ENCODE peak calls at places on chromosomes 13 and 19, in eight cellular contexts. J is tibial nerve, W is ascending aorta, K is heart right ventricle, A is osteoblast, Y is left ventricle myocardium inferior, F is A549, O is pancreas. R is an unnamed sample.

GRCh38 chr13:25806304-25806974 is 245.4 kb downstream of the SHISA2 start:
- DNase-seq in J (no peak), W (no peak), K (no peak), A (no peak), Y (no peak), F (no peak), O (no peak), R (no peak)

GRCh38 chr19:37309834-37310575 is 60.9 kb upstream of the ZNF527 start:
- DNase-seq in J (no peak), W (no peak), K (no peak), A (peak; percentile 3), Y (no peak), F (no peak), O (no peak), R (no peak)

GRCh38 chr19:16315825-16316505 is 8.7 kb upstream of the KLF2 start:
- DNase-seq in J (peak; percentile 76), W (no peak), K (peak; percentile 77), A (peak; percentile 96), Y (peak; percentile 52), F (no peak), O (no peak), R (no peak)

GRCh38 chr13:111511219-111511732 is 190.8 kb downstream of the TEX29 start:
- DNase-seq in J (no peak), W (no peak), K (no peak), A (peak; percentile 34), Y (no peak), F (no peak), O (no peak), R (no peak)

GRCh38 chr13:85985791-85986190 is 186.6 kb upstream of the SLITRK6 start:
- DNase-seq in J (no peak), W (no peak), K (no peak), A (no peak), Y (no peak), F (no peak), O (no peak), R (no peak)

GRCh38 chr13:61286148-61286745 is 129.4 kb downstream of the PCDH20 start:
- DNase-seq in J (no peak), W (no peak), K (no peak), A (no peak), Y (no peak), F (no peak), O (no peak), R (no peak)

GRCh38 chr13:24254151-24254810 is 55.1 kb upstream of the C1QTNF9 start:
- DNase-seq in J (no peak), W (peak; percentile 39), K (no peak), A (peak; percentile 88), Y (no peak), F (no peak), O (no peak), R (no peak)

GRCh38 chr13:98466634-98467236 is 110.2 kb downstream of the STK24 start:
- DNase-seq in J (peak; percentile 61), W (no peak), K (no peak), A (peak; percentile 96), Y (no peak), F (peak; percentile 58), O (no peak), R (no peak)

GRCh38 chr13:83248751-83249150 is 633.5 kb downstream of the SLITRK1 start:
- DNase-seq in J (no peak), W (no peak), K (no peak), A (peak; percentile 3), Y (no peak), F (no peak), O (no peak), R (no peak)

GRCh38 chr13:41059466-41059865 is 1.8 kb upstream of the WBP4 start:
- DNase-seq in J (no peak), W (no peak), K (no peak), A (peak; percentile 68), Y (no peak), F (no peak), O (no peak), R (no peak)
- H3K4me1 ChIP-seq in J (peaks cover 50% of the 10 kb centered on the region), W (peaks cover 43% of the 10 kb centered on the region), K (peaks cover 60% of the 10 kb centered on the region), A (peaks cover 41% of the 10 kb centered on the region), Y (peaks cover 94% of the 10 kb centered on the region), F (peaks cover 37% of the 10 kb centered on the region), O (peaks cover 53% of the 10 kb centered on the region), R (peaks cover 67% of the 10 kb centered on the region)

GRCh38 chr19:1507763-1508506 is 4.9 kb downstream of the ADAMTSL5 start:
- DNase-seq in J (peak; percentile 95), W (peak; percentile 70), K (peak; percentile 95), A (peak; percentile 100), Y (peak; percentile 92), F (peak; percentile 97), O (peak; percentile 88), R (peak; percentile 72)
- H3K4me1 ChIP-seq in J (peaks cover 27% of the 10 kb centered on the region), W (peaks cover 6% of the 10 kb centered on the region), K (peaks cover 11% of the 10 kb centered on the region), A (no peaks in the 10 kb centered on the region), Y (peaks cover 59% of the 10 kb centered on the region), F (peaks cover 11% of the 10 kb centered on the region), O (peaks cover 6% of the 10 kb centered on the region), R (peaks cover 3% of the 10 kb centered on the region)

GRCh38 chr13:51240178-51240577 is 18.0 kb downstream of the FAM124A start:
- DNase-seq in J (no peak), W (no peak), K (no peak), A (no peak), Y (no peak), F (no peak), O (no peak), R (no peak)
- H3K4me1 ChIP-seq in J (peaks cover 16% of the 10 kb centered on the region), W (no peaks in the 10 kb centered on the region), K (peaks cover 9% of the 10 kb centered on the region), A (no peaks in the 10 kb centered on the region), Y (peaks cover 87% of the 10 kb centered on the region), F (no peaks in the 10 kb centered on the region), O (no peaks in the 10 kb centered on the region), R (no peaks in the 10 kb centered on the region)

GRCh38 chr13:80052286-80052685 is 288.6 kb downstream of the SPRY2 start:
- DNase-seq in J (no peak), W (no peak), K (no peak), A (no peak), Y (no peak), F (no peak), O (no peak), R (no peak)
- H3K4me1 ChIP-seq in J (peaks cover 5% of the 10 kb centered on the region), W (peaks cover 16% of the 10 kb centered on the region), K (peaks cover 19% of the 10 kb centered on the region), A (peaks cover 30% of the 10 kb centered on the region), Y (peaks cover 32% of the 10 kb centered on the region), F (peaks cover 13% of the 10 kb centered on the region), O (peaks cover 20% of the 10 kb centered on the region), R (peaks cover 17% of the 10 kb centered on the region)

GRCh38 chr19:13029301-13029880 is 34.1 kb downstream of the NFIX start:
- DNase-seq in J (no peak), W (no peak), K (no peak), A (peak; percentile 54), Y (no peak), F (no peak), O (no peak), R (no peak)
- H3K4me1 ChIP-seq in J (peaks cover 49% of the 10 kb centered on the region), W (peaks cover 84% of the 10 kb centered on the region), K (peaks cover 76% of the 10 kb centered on the region), A (peaks cover 73% of the 10 kb centered on the region), Y (peaks cover 98% of the 10 kb centered on the region), F (peaks cover 15% of the 10 kb centered on the region), O (peaks cover 35% of the 10 kb centered on the region), R (peaks cover 98% of the 10 kb centered on the region)

GRCh38 chr13:51638497-51638871 is 54.2 kb downstream of the WDFY2 start:
- DNase-seq in J (no peak), W (no peak), K (no peak), A (peak; percentile 61), Y (no peak), F (no peak), O (no peak), R (no peak)
- H3K4me1 ChIP-seq in J (no peaks in the 10 kb centered on the region), W (peaks cover 30% of the 10 kb centered on the region), K (peaks cover 3% of the 10 kb centered on the region), A (peaks cover 53% of the 10 kb centered on the region), Y (peaks cover 56% of the 10 kb centered on the region), F (peaks cover 71% of the 10 kb centered on the region), O (peaks cover 38% of the 10 kb centered on the region), R (peaks cover 67% of the 10 kb centered on the region)

GRCh38 chr19:2244122-2244411 is 5.1 kb upstream of the AMH start:
- DNase-seq in J (no peak), W (no peak), K (no peak), A (no peak), Y (no peak), F (no peak), O (no peak), R (no peak)

GRCh38 chr19:2246014-2246620 is 3.0 kb upstream of the AMH start:
- DNase-seq in J (no peak), W (no peak), K (no peak), A (no peak), Y (no peak), F (no peak), O (no peak), R (no peak)

GRCh38 chr19:2245273-2245672 is 3.9 kb upstream of the AMH start:
- DNase-seq in J (no peak), W (no peak), K (no peak), A (no peak), Y (no peak), F (no peak), O (no peak), R (no peak)

GRCh38 chr19:2243274-2244121 is 5.6 kb upstream of the AMH start:
- DNase-seq in J (no peak), W (no peak), K (no peak), A (no peak), Y (no peak), F (no peak), O (no peak), R (no peak)

DNA sequence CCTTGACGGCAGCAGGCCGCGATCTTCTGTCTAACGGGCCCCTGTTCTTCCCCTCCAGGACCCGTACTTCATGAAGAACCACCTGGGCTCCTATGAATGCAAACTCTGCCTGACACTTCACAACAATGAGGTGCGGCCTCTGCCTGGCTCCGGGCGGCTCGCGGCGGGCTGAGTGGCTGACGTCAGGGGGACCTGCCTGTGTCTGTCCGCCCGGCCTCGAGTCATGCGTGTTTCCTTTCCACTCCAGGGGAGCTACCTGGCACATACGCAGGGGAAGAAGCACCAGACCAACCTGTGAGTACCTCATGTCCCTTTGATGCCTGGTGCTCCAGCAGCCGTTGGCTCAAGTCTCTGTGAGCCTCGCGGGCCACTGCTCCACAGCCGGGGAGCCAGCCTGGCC is 4.6 kb upstream of the AMH start:
- DNase-seq in J (no peak), W (no peak), K (no peak), A (no peak), Y (no peak), F (no peak), O (no peak), R (no peak)
- H3K4me1 ChIP-seq in J (peaks cover 23% of the 10 kb centered on the region), W (peaks cover 30% of the 10 kb centered on the region), K (peaks cover 20% of the 10 kb centered on the region), A (peaks cover 16% of the 10 kb centered on the region), Y (peaks cover 59% of the 10 kb centered on the region), F (peaks cover 47% of the 10 kb centered on the region), O (peaks cover 19% of the 10 kb centered on the region), R (peaks cover 27% of the 10 kb centered on the region)

DNA sequence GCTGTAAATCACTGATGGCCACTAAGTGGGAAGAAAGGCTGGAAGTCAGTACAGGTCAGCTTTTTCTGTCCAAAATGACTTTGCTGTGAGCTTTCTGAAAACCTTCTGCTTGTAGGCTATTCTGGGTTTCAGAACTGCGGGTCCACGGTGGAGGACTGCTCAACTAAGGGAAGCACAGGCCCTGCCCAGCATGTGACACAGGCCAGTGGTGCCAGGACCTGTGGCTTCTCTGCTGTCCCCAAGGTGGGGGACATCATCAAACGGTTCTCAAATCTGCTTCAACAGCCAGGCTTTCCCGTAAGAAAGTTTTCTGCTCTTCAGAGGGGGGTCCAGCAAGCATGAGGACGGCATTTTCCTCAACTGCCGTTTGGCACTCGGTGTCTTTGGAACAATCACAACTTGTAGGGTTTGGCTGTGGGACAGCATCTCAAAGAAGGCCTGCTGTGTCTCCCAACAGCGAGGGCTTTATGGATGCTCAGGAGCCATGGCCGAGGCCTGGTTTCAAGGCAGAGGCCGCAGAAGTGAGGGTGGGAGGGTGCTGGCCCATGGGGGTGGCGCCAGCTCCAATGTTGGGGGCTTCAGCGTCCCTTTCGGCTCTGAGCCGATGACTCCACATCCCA is 3.8 kb downstream of the SGTA start:
- DNase-seq in J (no peak), W (no peak), K (no peak), A (no peak), Y (no peak), F (no peak), O (no peak), R (no peak)
- H3K4me1 ChIP-seq in J (peaks cover 55% of the 10 kb centered on the region), W (peaks cover 22% of the 10 kb centered on the region), K (peaks cover 53% of the 10 kb centered on the region), A (peaks cover 30% of the 10 kb centered on the region), Y (peaks cover 98% of the 10 kb centered on the region), F (peaks cover 12% of the 10 kb centered on the region), O (peaks cover 16% of the 10 kb centered on the region), R (peaks cover 7% of the 10 kb centered on the region)

GRCh38 chr19:11023016-11023415 is 62.2 kb downstream of the SMARCA4 start:
- DNase-seq in J (no peak), W (no peak), K (no peak), A (peak; percentile 62), Y (no peak), F (no peak), O (no peak), R (no peak)
- H3K4me1 ChIP-seq in J (no peaks in the 10 kb centered on the region), W (no peaks in the 10 kb centered on the region), K (no peaks in the 10 kb centered on the region), A (peaks cover 38% of the 10 kb centered on the region), Y (no peaks in the 10 kb centered on the region), F (no peaks in the 10 kb centered on the region), O (no peaks in the 10 kb centered on the region), R (no peaks in the 10 kb centered on the region)